ENCODE peak calls at places on chromosomes 1 and 21, in six cellular contexts. One of them, this sample, is unnamed. For H3K27me3, the result is how much of the 10 kb centered on the place peaks cover.

GRCh38 chr1:115832651-115833050 is 8.3 kb downstream of the NHLH2 start:
- DNase-seq in upper lobe of left lung: no peak
- DNase-seq in tibial nerve: no peak
- DNase-seq in K562: no peak
- DNase-seq in CD8-positive, alpha-beta memory T cell: no peak
- DNase-seq in left lung: no peak
- DNase-seq in this sample: no peak

GRCh38 chr1:38962113-38962512 is 20.5 kb upstream of the RHBDL2 start:
- DNase-seq in K562: no peak
- DNase-seq in tibial nerve: no peak
- DNase-seq in upper lobe of left lung: no peak
- DNase-seq in left lung: no peak
- DNase-seq in CD8-positive, alpha-beta memory T cell: no peak
- DNase-seq in this sample: no peak

GRCh38 chr1:235017719-235018118 is 110.9 kb downstream of the TOMM20 start:
- DNase-seq in K562: no peak
- DNase-seq in CD8-positive, alpha-beta memory T cell: no peak
- DNase-seq in left lung: no peak
- DNase-seq in upper lobe of left lung: no peak
- DNase-seq in tibial nerve: no peak
- DNase-seq in this sample: no peak

GRCh38 chr1:168879906-168880734 is 151.1 kb upstream of the DPT start:
- DNase-seq in upper lobe of left lung: no peak
- DNase-seq in tibial nerve: peak
- DNase-seq in left lung: no peak
- DNase-seq in CD8-positive, alpha-beta memory T cell: no peak
- DNase-seq in K562: no peak
- DNase-seq in this sample: no peak

GRCh38 chr1:68481041-68481440 is 15.8 kb downstream of the DEPDC1 start:
- DNase-seq in upper lobe of left lung: no peak
- DNase-seq in CD8-positive, alpha-beta memory T cell: no peak
- DNase-seq in K562: no peak
- DNase-seq in left lung: no peak
- DNase-seq in tibial nerve: no peak
- DNase-seq in this sample: no peak

GRCh38 chr1:113423826-113424225 is 33.5 kb downstream of the MAGI3 start:
- DNase-seq in K562: no peak
- DNase-seq in CD8-positive, alpha-beta memory T cell: no peak
- DNase-seq in tibial nerve: no peak
- DNase-seq in left lung: peak
- DNase-seq in upper lobe of left lung: peak
- DNase-seq in this sample: no peak

GRCh38 chr1:66563094-66563800 is 29.3 kb downstream of the SGIP1 start:
- DNase-seq in K562: no peak
- DNase-seq in left lung: no peak
- DNase-seq in tibial nerve: no peak
- DNase-seq in CD8-positive, alpha-beta memory T cell: no peak
- DNase-seq in upper lobe of left lung: no peak
- DNase-seq in this sample: no peak

GRCh38 chr1:29685387-29685786 is 449.1 kb downstream of the PTPRU start:
- DNase-seq in CD8-positive, alpha-beta memory T cell: no peak
- DNase-seq in K562: no peak
- DNase-seq in upper lobe of left lung: no peak
- DNase-seq in tibial nerve: no peak
- DNase-seq in left lung: no peak
- DNase-seq in this sample: peak

GRCh38 chr1:221856188-221857093 is 114.6 kb upstream of the DUSP10 start:
- DNase-seq in upper lobe of left lung: no peak
- DNase-seq in left lung: no peak
- DNase-seq in K562: no peak
- DNase-seq in tibial nerve: no peak
- DNase-seq in CD8-positive, alpha-beta memory T cell: no peak
- DNase-seq in this sample: no peak

GRCh38 chr1:13646533-13646932 is 53.5 kb upstream of the PRDM2 start:
- DNase-seq in K562: no peak
- DNase-seq in tibial nerve: no peak
- DNase-seq in upper lobe of left lung: no peak
- DNase-seq in CD8-positive, alpha-beta memory T cell: no peak
- DNase-seq in left lung: no peak
- DNase-seq in this sample: no peak

GRCh38 chr1:79431341-79431740 is 424.8 kb upstream of the ADGRL4 start:
- DNase-seq in CD8-positive, alpha-beta memory T cell: no peak
- DNase-seq in tibial nerve: no peak
- DNase-seq in upper lobe of left lung: no peak
- DNase-seq in left lung: no peak
- DNase-seq in K562: no peak
- DNase-seq in this sample: no peak

DNA sequence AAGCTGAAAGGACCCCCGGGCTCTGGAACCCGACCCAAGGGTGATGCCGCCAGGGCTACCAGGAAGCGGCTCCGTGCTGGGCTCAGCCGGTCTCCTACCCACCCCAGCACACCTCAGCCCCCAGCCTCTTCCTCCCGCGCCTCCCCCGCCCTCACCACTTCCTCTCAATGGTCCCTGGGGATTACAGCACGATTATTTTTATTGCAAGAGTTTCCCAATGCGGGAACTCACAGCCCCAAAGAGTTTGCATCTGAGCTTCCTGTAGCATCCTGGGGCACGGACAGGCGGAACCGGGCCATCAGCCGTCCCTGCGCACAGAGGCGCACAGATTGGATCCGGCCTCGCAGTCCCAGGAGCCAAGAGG is 8.7 kb upstream of the SLX9 start:
- DNase-seq in upper lobe of left lung: no peak
- DNase-seq in K562: no peak
- DNase-seq in left lung: peak
- DNase-seq in CD8-positive, alpha-beta memory T cell: peak
- DNase-seq in tibial nerve: no peak
- DNase-seq in this sample: no peak
- H3K27ac ChIP-seq in upper lobe of left lung: peak
- H3K27ac ChIP-seq in K562: no peak
- H3K27ac ChIP-seq in left lung: no peak
- H3K27ac ChIP-seq in CD8-positive, alpha-beta memory T cell: peak
- H3K27ac ChIP-seq in tibial nerve: peak
- H3K27ac ChIP-seq in this sample: peak

GRCh38 chr21:28247454-28248020 is 745.1 kb downstream of the LTN1 start:
- DNase-seq in K562: no peak
- DNase-seq in upper lobe of left lung: no peak
- DNase-seq in tibial nerve: no peak
- DNase-seq in CD8-positive, alpha-beta memory T cell: no peak
- DNase-seq in left lung: no peak
- DNase-seq in this sample: no peak
- H3K27me3 ChIP-seq in K562: under half
- H3K27me3 ChIP-seq in upper lobe of left lung: under half
- H3K27me3 ChIP-seq in tibial nerve: under half
- H3K27me3 ChIP-seq in CD8-positive, alpha-beta memory T cell: under half
- H3K27me3 ChIP-seq in left lung: under half
- H3K27me3 ChIP-seq in this sample: under half

DNA sequence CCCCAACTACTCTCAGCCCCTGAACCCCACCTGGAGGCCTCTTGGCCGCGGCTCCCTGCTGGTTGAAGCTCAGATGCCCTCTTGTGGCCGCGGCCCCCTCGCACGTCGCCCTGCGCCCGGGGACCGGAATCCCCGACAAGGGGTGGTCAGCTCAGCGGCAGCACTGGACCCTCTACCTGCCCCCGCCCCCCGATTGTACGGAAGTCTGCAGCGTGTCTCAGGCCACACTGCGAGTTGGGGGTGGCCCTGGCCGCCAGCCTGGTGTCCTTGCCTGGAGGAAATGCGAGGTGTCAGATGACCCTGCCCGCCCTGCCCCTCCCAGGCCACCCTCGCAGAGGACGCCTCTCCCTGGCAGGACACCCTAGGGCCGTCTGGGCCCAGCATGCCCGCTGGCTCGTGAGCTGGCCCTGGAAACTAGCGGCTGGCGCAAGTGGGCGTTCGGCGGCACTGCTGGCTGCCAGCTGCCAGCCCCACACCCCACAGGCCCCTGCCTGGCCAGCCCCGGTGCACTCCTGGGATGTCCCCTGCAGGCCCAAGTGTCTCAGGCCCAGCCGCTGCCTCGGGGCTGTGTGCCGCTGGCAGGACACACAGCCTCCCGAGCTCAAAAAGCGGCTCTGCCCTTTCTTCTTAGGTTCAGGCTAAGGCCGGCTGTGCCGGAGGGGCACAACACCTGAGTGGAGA is 60.8 kb downstream of the EDN2 start:
- DNase-seq in tibial nerve: no peak
- DNase-seq in K562: peak
- DNase-seq in left lung: no peak
- DNase-seq in CD8-positive, alpha-beta memory T cell: no peak
- DNase-seq in upper lobe of left lung: peak
- DNase-seq in this sample: peak
- H3K4me3 ChIP-seq in tibial nerve: no peak
- H3K4me3 ChIP-seq in K562: no peak
- H3K4me3 ChIP-seq in left lung: no peak
- H3K4me3 ChIP-seq in CD8-positive, alpha-beta memory T cell: no peak
- H3K4me3 ChIP-seq in upper lobe of left lung: no peak
- H3K4me3 ChIP-seq in this sample: no peak

DNA sequence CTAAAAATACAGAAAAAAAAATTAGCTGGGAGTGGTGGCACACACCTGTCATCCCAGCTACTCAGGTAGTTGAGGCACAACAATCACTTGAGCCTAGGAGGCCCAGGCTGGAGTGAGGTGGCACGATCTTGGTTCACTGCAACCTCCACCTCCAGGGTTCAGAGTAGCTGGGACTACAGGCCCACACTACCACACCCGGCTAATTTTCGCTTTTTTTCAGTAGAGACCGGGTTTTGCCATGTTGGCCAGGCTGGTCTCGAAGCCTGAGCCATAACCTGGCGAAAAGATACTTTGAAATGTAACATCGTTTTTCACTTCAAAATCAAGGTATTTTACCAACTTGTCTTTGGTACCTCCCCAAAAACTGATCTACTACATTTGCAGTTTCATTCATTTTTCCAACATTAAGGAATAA is 6.1 kb downstream of the GAS5 start:
- DNase-seq in K562: peak
- DNase-seq in upper lobe of left lung: no peak
- DNase-seq in left lung: no peak
- DNase-seq in tibial nerve: no peak
- DNase-seq in CD8-positive, alpha-beta memory T cell: no peak
- DNase-seq in this sample: no peak
- H3K27ac ChIP-seq in K562: peak
- H3K27ac ChIP-seq in upper lobe of left lung: no peak
- H3K27ac ChIP-seq in left lung: no peak
- H3K27ac ChIP-seq in tibial nerve: no peak
- H3K27ac ChIP-seq in CD8-positive, alpha-beta memory T cell: no peak
- H3K27ac ChIP-seq in this sample: no peak

GRCh38 chr21:44537930-44538911 is 1.8 kb downstream of the KRTAP10-1 start:
- DNase-seq in tibial nerve: no peak
- DNase-seq in CD8-positive, alpha-beta memory T cell: no peak
- DNase-seq in K562: no peak
- DNase-seq in left lung: no peak
- DNase-seq in upper lobe of left lung: peak
- DNase-seq in this sample: no peak

GRCh38 chr21:44539991-44540666 is at the start of gene KRTAP10-1:
- DNase-seq in left lung: no peak
- DNase-seq in tibial nerve: no peak
- DNase-seq in upper lobe of left lung: peak
- DNase-seq in K562: no peak
- DNase-seq in CD8-positive, alpha-beta memory T cell: no peak
- DNase-seq in this sample: no peak

GRCh38 chr21:44540741-44541288 is 820 bp upstream of the KRTAP10-1 start:
- DNase-seq in K562: no peak
- DNase-seq in left lung: no peak
- DNase-seq in tibial nerve: no peak
- DNase-seq in CD8-positive, alpha-beta memory T cell: no peak
- DNase-seq in upper lobe of left lung: no peak
- DNase-seq in this sample: no peak

GRCh38 chr21:44535963-44536362 is 4.0 kb downstream of the KRTAP10-1 start:
- DNase-seq in upper lobe of left lung: no peak
- DNase-seq in tibial nerve: no peak
- DNase-seq in CD8-positive, alpha-beta memory T cell: no peak
- DNase-seq in K562: no peak
- DNase-seq in left lung: no peak
- DNase-seq in this sample: peak

DNA sequence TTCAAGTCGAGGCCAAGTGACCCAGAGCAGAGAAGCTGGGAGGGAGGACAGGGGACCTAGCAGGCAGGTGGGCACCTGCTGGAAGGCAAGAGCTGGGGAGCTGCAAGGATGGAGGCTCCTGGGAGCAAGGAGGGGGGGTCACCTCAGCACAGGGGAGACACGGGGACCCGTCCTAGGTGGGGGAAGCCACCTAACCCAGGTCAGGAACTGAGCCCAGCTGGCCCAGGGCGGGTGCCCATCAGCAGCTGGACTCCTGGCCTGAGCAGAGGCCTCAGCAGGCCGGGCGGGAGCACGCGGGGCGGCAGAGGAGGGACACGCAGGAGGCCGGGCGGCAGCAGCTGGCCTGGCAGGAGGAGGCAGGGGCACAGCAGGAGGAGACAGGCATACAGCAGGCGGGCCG is 964 bp downstream of the KRTAP10-1 start:
- DNase-seq in upper lobe of left lung: no peak
- DNase-seq in tibial nerve: no peak
- DNase-seq in CD8-positive, alpha-beta memory T cell: no peak
- DNase-seq in left lung: no peak
- DNase-seq in K562: no peak
- DNase-seq in this sample: no peak
- H3K27me3 ChIP-seq in upper lobe of left lung: under half
- H3K27me3 ChIP-seq in tibial nerve: under half
- H3K27me3 ChIP-seq in CD8-positive, alpha-beta memory T cell: under half
- H3K27me3 ChIP-seq in left lung: under half
- H3K27me3 ChIP-seq in K562: under half
- H3K27me3 ChIP-seq in this sample: under half